ENCODE peak calls at places on chromosomes 11 and 22, in ten cellular contexts. T, E, F, J, U, O, B, G, R and P are unnamed samples.

GRCh38 chr22:42313804-42314581 is 43.5 kb upstream of the TCF20 start:
- DNase-seq in T (peak), E (no peak), F (no peak), J (no peak), U (peak), O (no peak), B (peak), G (peak), R (peak), P (peak)

GRCh38 chr22:39215430-39216142 is 29.2 kb downstream of the PDGFB start:
- DNase-seq in T (no peak), E (no peak), F (no peak), J (no peak), U (no peak), O (peak), B (no peak), G (no peak), R (peak), P (no peak)

GRCh38 chr22:50118557-50119168 is 28.9 kb downstream of the MOV10L1 start:
- DNase-seq in T (peak), E (peak), F (no peak), J (no peak), U (peak), O (no peak), B (peak), G (no peak), R (no peak), P (no peak)

GRCh38 chr11:69261116-69261515 is 32.8 kb upstream of the MYEOV start:
- DNase-seq in T (no peak), E (no peak), F (no peak), J (no peak), U (no peak), O (no peak), B (no peak), G (no peak), R (no peak), P (no peak)

GRCh38 chr11:74819400-74819799 is 70.8 kb downstream of the RNF169 start:
- DNase-seq in T (no peak), E (peak), F (no peak), J (no peak), U (no peak), O (no peak), B (peak), G (no peak), R (no peak), P (no peak)

GRCh38 chr11:87173185-87174039 is 135.7 kb downstream of the TMEM135 start:
- DNase-seq in T (no peak), E (peak), F (no peak), J (no peak), U (no peak), O (no peak), B (peak), G (no peak), R (no peak), P (no peak)

GRCh38 chr11:46299425-46300067 is 22.1 kb downstream of the CREB3L1 start:
- DNase-seq in T (no peak), E (no peak), F (no peak), J (no peak), U (no peak), O (no peak), B (no peak), G (no peak), R (no peak), P (no peak)

GRCh38 chr11:70156291-70157037 is 46.6 kb upstream of the FADD start:
- DNase-seq in T (no peak), E (no peak), F (no peak), J (no peak), U (no peak), O (no peak), B (no peak), G (no peak), R (no peak), P (no peak)

GRCh38 chr11:69893631-69894030 is 74.4 kb upstream of the FGF3 start:
- DNase-seq in T (no peak), E (no peak), F (no peak), J (no peak), U (no peak), O (no peak), B (no peak), G (no peak), R (no peak), P (no peak)

GRCh38 chr11:133928628-133929059 is 28.1 kb downstream of the IGSF9B start:
- DNase-seq in T (no peak), E (no peak), F (peak), J (no peak), U (no peak), O (no peak), B (peak), G (no peak), R (no peak), P (peak)

GRCh38 chr11:73950869-73951710 is at the start of gene DNAJB13:
- DNase-seq in T (no peak), E (no peak), F (no peak), J (no peak), U (peak), O (no peak), B (peak), G (peak), R (peak), P (peak)

GRCh38 chr11:8105666-8106065 is 24.7 kb downstream of the TUB start:
- DNase-seq in T (no peak), E (no peak), F (no peak), J (no peak), U (no peak), O (no peak), B (no peak), G (no peak), R (no peak), P (no peak)

GRCh38 chr11:74464746-74465145 is 2.6 kb downstream of the KCNE3 start:
- DNase-seq in T (no peak), E (no peak), F (no peak), J (no peak), U (no peak), O (no peak), B (no peak), G (no peak), R (no peak), P (no peak)

GRCh38 chr22:38710866-38711265 is 5.1 kb downstream of the GTPBP1 start:
- DNase-seq in T (no peak), E (no peak), F (no peak), J (no peak), U (no peak), O (no peak), B (no peak), G (no peak), R (no peak), P (no peak)

GRCh38 chr22:17915676-17916075 is 108.7 kb downstream of the MICAL3 start:
- DNase-seq in T (no peak), E (no peak), F (no peak), J (no peak), U (no peak), O (no peak), B (no peak), G (no peak), R (no peak), P (no peak)

GRCh38 chr11:4071828-4072421 is 22.7 kb upstream of the RRM1 start:
- DNase-seq in T (no peak), E (no peak), F (no peak), J (no peak), U (peak), O (no peak), B (peak), G (no peak), R (no peak), P (no peak)

GRCh38 chr11:71120346-71120963 is 131.9 kb downstream of the SHANK2 start:
- DNase-seq in T (no peak), E (no peak), F (no peak), J (no peak), U (peak), O (no peak), B (no peak), G (no peak), R (no peak), P (no peak)

GRCh38 chr11:11380883-11381282 is 27.8 kb upstream of the CSNK2A3 start:
- DNase-seq in T (no peak), E (no peak), F (no peak), J (no peak), U (no peak), O (no peak), B (no peak), G (no peak), R (no peak), P (no peak)

GRCh38 chr11:103805688-103806009 is 230.8 kb upstream of the DDI1 start:
- DNase-seq in T (no peak), E (no peak), F (no peak), J (no peak), U (no peak), O (no peak), B (no peak), G (no peak), R (no peak), P (no peak)

GRCh38 chr11:62394825-62395538 is 23.9 kb upstream of the SCGB1A1 start:
- DNase-seq in T (peak), E (peak), F (peak), J (no peak), U (peak), O (peak), B (peak), G (peak), R (peak), P (peak)

GRCh38 chr11:69366591-69366990 is 72.6 kb downstream of the MYEOV start:
- DNase-seq in T (no peak), E (no peak), F (no peak), J (no peak), U (no peak), O (no peak), B (no peak), G (no peak), R (no peak), P (no peak)

GRCh38 chr11:117183724-117184349 is 5.3 kb downstream of the SIDT2 start:
- DNase-seq in T (no peak), E (no peak), F (no peak), J (no peak), U (no peak), O (peak), B (no peak), G (no peak), R (no peak), P (no peak)

GRCh38 chr11:78138694-78139421 is 568 bp downstream of the ALG8 start:
- DNase-seq in T (no peak), E (no peak), F (peak), J (no peak), U (no peak), O (no peak), B (peak), G (no peak), R (peak), P (peak)

GRCh38 chr11:111733655-111734088 is 32.5 kb downstream of the PPP2R1B start:
- DNase-seq in T (peak), E (no peak), F (no peak), J (no peak), U (no peak), O (no peak), B (no peak), G (no peak), R (no peak), P (no peak)

GRCh38 chr11:65539401-65540289 is 14.8 kb downstream of the SCYL1 start:
- DNase-seq in T (no peak), E (no peak), F (no peak), J (no peak), U (no peak), O (no peak), B (no peak), G (peak), R (peak), P (no peak)

GRCh38 chr11:70891844-70892380 is 360.5 kb downstream of the SHANK2 start:
- DNase-seq in T (no peak), E (no peak), F (no peak), J (no peak), U (no peak), O (no peak), B (no peak), G (no peak), R (no peak), P (no peak)

GRCh38 chr11:28529540-28530410 is 421.6 kb downstream of the METTL15 start:
- DNase-seq in T (no peak), E (no peak), F (peak), J (no peak), U (peak), O (no peak), B (peak), G (no peak), R (peak), P (peak)

GRCh38 chr22:30325065-30325720 is 1.5 kb downstream of the TBC1D10A start:
- DNase-seq in T (peak), E (peak), F (no peak), J (no peak), U (peak), O (peak), B (peak), G (no peak), R (no peak), P (no peak)

GRCh38 chr22:30234786-30235470 is 11.6 kb downstream of the LIF start:
- DNase-seq in T (no peak), E (peak), F (no peak), J (no peak), U (no peak), O (no peak), B (peak), G (no peak), R (no peak), P (no peak)

GRCh38 chr11:69205125-69205928 is 49.6 kb downstream of the SMIM38 start:
- DNase-seq in T (no peak), E (no peak), F (no peak), J (no peak), U (no peak), O (no peak), B (no peak), G (no peak), R (no peak), P (no peak)

GRCh38 chr11:71294846-71295600 is 42.6 kb upstream of the SHANK2 start:
- DNase-seq in T (no peak), E (no peak), F (no peak), J (no peak), U (no peak), O (no peak), B (no peak), G (no peak), R (no peak), P (no peak)

GRCh38 chr11:69539416-69540117 is 58.1 kb downstream of the LINC01488 start:
- DNase-seq in T (no peak), E (no peak), F (no peak), J (no peak), U (no peak), O (no peak), B (no peak), G (no peak), R (no peak), P (no peak)

GRCh38 chr11:24375351-24375750 is 121.5 kb upstream of the LUZP2 start:
- DNase-seq in T (no peak), E (no peak), F (no peak), J (no peak), U (no peak), O (no peak), B (no peak), G (no peak), R (no peak), P (no peak)

GRCh38 chr11:119370486-119371046 is 10.9 kb downstream of the USP2 start:
- DNase-seq in T (peak), E (no peak), F (no peak), J (no peak), U (peak), O (peak), B (no peak), G (no peak), R (no peak), P (no peak)

GRCh38 chr11:102422817-102423725 is 29.5 kb downstream of the TMEM123 start:
- DNase-seq in T (no peak), E (no peak), F (no peak), J (no peak), U (no peak), O (no peak), B (no peak), G (no peak), R (no peak), P (no peak)

GRCh38 chr11:75625970-75626691 is 42.7 kb downstream of the MAP6 start:
- DNase-seq in T (no peak), E (peak), F (no peak), J (no peak), U (no peak), O (no peak), B (peak), G (no peak), R (no peak), P (no peak)

GRCh38 chr11:77517226-77517625 is 43.3 kb upstream of the PAK1 start:
- DNase-seq in T (no peak), E (no peak), F (no peak), J (no peak), U (no peak), O (no peak), B (no peak), G (no peak), R (no peak), P (no peak)

GRCh38 chr11:27350503-27350902 is 12.5 kb downstream of the CCDC34 start:
- DNase-seq in T (no peak), E (peak), F (no peak), J (no peak), U (no peak), O (no peak), B (no peak), G (no peak), R (no peak), P (no peak)

GRCh38 chr11:128733440-128734115 is 39.7 kb downstream of the FLI1 start:
- DNase-seq in T (no peak), E (no peak), F (no peak), J (no peak), U (no peak), O (no peak), B (no peak), G (no peak), R (peak), P (no peak)